ENCODE peak calls at places on chromosomes 7 and 10, in seven cellular contexts. I is adrenal gland; L is astrocyte of the hippocampus; H is T-helper 9 cell; S is activated naive CD8-positive, alpha-beta T cell treated with anti-CD3 and anti-CD28 coated beads for 36 hours; D is left cardiac atrium; Q is T-helper 17 cell. W is an unnamed sample.

GRCh38 chr10:119206603-119207366 is 586 bp upstream of the GRK5 start:
- DNase-seq in I (peak), L (peak), H (peak), S (peak), D (peak), Q (peak), W (peak)

GRCh38 chr10:60353519-60354258 is 36.0 kb downstream of the ANK3 start:
- DNase-seq in I (no peak), L (no peak), H (no peak), S (no peak), D (peak), Q (no peak), W (no peak)

GRCh38 chr7:96995406-96996110 is 9.8 kb upstream of the DLX6 start:
- DNase-seq in I (no peak), L (no peak), H (no peak), S (no peak), D (no peak), Q (no peak), W (no peak)

GRCh38 chr10:100934084-100934659 is 21.4 kb downstream of the SLF2 start:
- DNase-seq in I (no peak), L (no peak), H (no peak), S (no peak), D (no peak), Q (no peak), W (no peak)

GRCh38 chr10:90958781-90959180 is 37.9 kb upstream of the ANKRD1 start:
- DNase-seq in I (no peak), L (no peak), H (no peak), S (no peak), D (no peak), Q (no peak), W (no peak)

GRCh38 chr7:155883491-155884224 is 71.4 kb upstream of the SHH start:
- DNase-seq in I (no peak), L (no peak), H (no peak), S (no peak), D (no peak), Q (no peak), W (no peak)

GRCh38 chr7:39910108-39910869 is 39.8 kb upstream of the CDK13 start:
- DNase-seq in I (no peak), L (peak), H (no peak), S (no peak), D (no peak), Q (no peak), W (no peak)

GRCh38 chr10:72953687-72954086 is 919 bp downstream of the PLA2G12B start:
- DNase-seq in I (no peak), L (peak), H (no peak), S (no peak), D (no peak), Q (no peak), W (no peak)

GRCh38 chr10:33703897-33704825 is 369.7 kb upstream of the NRP1 start:
- DNase-seq in I (no peak), L (peak), H (no peak), S (no peak), D (peak), Q (no peak), W (no peak)

GRCh38 chr7:92836489-92837213 is at the start of gene CDK6:
- DNase-seq in I (peak), L (peak), H (peak), S (peak), D (peak), Q (peak), W (peak)

W was measured in effector memory CD4-positive, alpha-beta T cell.